ENCODE peak calls at places on chromosome 19, in ten cellular contexts. One of them, this sample, is unnamed.

GRCh38 chr19:42596391-42597071 is 1.8 kb upstream of the CEACAM8 start:
- DNase-seq in non-pigmented ciliary epithelial cell: no peak
- DNase-seq in RWPE1: no peak
- DNase-seq in heart right ventricle: no peak
- DNase-seq in A549: peak
- DNase-seq in fibroblast of lung: peak
- DNase-seq in AG09309: no peak
- DNase-seq in iPS DF 19.7: no peak
- DNase-seq in NCI-H510A treated with DMSO at 0.1 percent for 48 hours: no peak
- DNase-seq in activated T-helper 2 cell treated with anti-CD3 and anti-CD28 coated beads, Interferon-gamma antibody, Interleukin-2, Interleukin-4, amounts not matched to agents 10 μg/mL and 5 μg/mL and 100 μg/mL, durations not matched to agents 14 hours and 24 hours and 36 hours: no peak
- DNase-seq in this sample: no peak

GRCh38 chr19:38737921-38738731 is 6.1 kb downstream of the CAPN12 start:
- DNase-seq in activated T-helper 2 cell treated with anti-CD3 and anti-CD28 coated beads, Interferon-gamma antibody, Interleukin-2, Interleukin-4, amounts not matched to agents 10 μg/mL and 5 μg/mL and 100 μg/mL, durations not matched to agents 14 hours and 24 hours and 36 hours: no peak
- DNase-seq in non-pigmented ciliary epithelial cell: no peak
- DNase-seq in A549: no peak
- DNase-seq in NCI-H510A treated with DMSO at 0.1 percent for 48 hours: no peak
- DNase-seq in heart right ventricle: no peak
- DNase-seq in AG09309: no peak
- DNase-seq in iPS DF 19.7: no peak
- DNase-seq in RWPE1: no peak
- DNase-seq in fibroblast of lung: no peak
- DNase-seq in this sample: no peak

GRCh38 chr19:7871280-7871529 is 3.0 kb downstream of the PRR36 start:
- DNase-seq in RWPE1: peak
- DNase-seq in A549: peak
- DNase-seq in heart right ventricle: no peak
- DNase-seq in AG09309: no peak
- DNase-seq in non-pigmented ciliary epithelial cell: no peak
- DNase-seq in NCI-H510A treated with DMSO at 0.1 percent for 48 hours: no peak
- DNase-seq in fibroblast of lung: no peak
- DNase-seq in activated T-helper 2 cell treated with anti-CD3 and anti-CD28 coated beads, Interferon-gamma antibody, Interleukin-2, Interleukin-4, amounts not matched to agents 10 μg/mL and 5 μg/mL and 100 μg/mL, durations not matched to agents 14 hours and 24 hours and 36 hours: no peak
- DNase-seq in iPS DF 19.7: no peak
- DNase-seq in this sample: no peak

GRCh38 chr19:4575978-4576933 is 16.8 kb upstream of the SEMA6B start:
- DNase-seq in RWPE1: no peak
- DNase-seq in A549: peak
- DNase-seq in non-pigmented ciliary epithelial cell: no peak
- DNase-seq in iPS DF 19.7: no peak
- DNase-seq in heart right ventricle: peak
- DNase-seq in fibroblast of lung: peak
- DNase-seq in AG09309: no peak
- DNase-seq in activated T-helper 2 cell treated with anti-CD3 and anti-CD28 coated beads, Interferon-gamma antibody, Interleukin-2, Interleukin-4, amounts not matched to agents 10 μg/mL and 5 μg/mL and 100 μg/mL, durations not matched to agents 14 hours and 24 hours and 36 hours: peak
- DNase-seq in NCI-H510A treated with DMSO at 0.1 percent for 48 hours: peak
- DNase-seq in this sample: peak

GRCh38 chr19:2478756-2479555 is 3.0 kb downstream of the GADD45B start:
- DNase-seq in fibroblast of lung: peak
- DNase-seq in activated T-helper 2 cell treated with anti-CD3 and anti-CD28 coated beads, Interferon-gamma antibody, Interleukin-2, Interleukin-4, amounts not matched to agents 10 μg/mL and 5 μg/mL and 100 μg/mL, durations not matched to agents 14 hours and 24 hours and 36 hours: peak
- DNase-seq in RWPE1: no peak
- DNase-seq in A549: no peak
- DNase-seq in iPS DF 19.7: no peak
- DNase-seq in AG09309: no peak
- DNase-seq in heart right ventricle: peak
- DNase-seq in non-pigmented ciliary epithelial cell: no peak
- DNase-seq in NCI-H510A treated with DMSO at 0.1 percent for 48 hours: no peak
- DNase-seq in this sample: peak

GRCh38 chr19:51156710-51157109 is 14.6 kb downstream of the SIGLEC7 start:
- DNase-seq in fibroblast of lung: no peak
- DNase-seq in iPS DF 19.7: no peak
- DNase-seq in A549: no peak
- DNase-seq in NCI-H510A treated with DMSO at 0.1 percent for 48 hours: no peak
- DNase-seq in AG09309: no peak
- DNase-seq in RWPE1: no peak
- DNase-seq in heart right ventricle: no peak
- DNase-seq in non-pigmented ciliary epithelial cell: no peak
- DNase-seq in activated T-helper 2 cell treated with anti-CD3 and anti-CD28 coated beads, Interferon-gamma antibody, Interleukin-2, Interleukin-4, amounts not matched to agents 10 μg/mL and 5 μg/mL and 100 μg/mL, durations not matched to agents 14 hours and 24 hours and 36 hours: no peak
- DNase-seq in this sample: no peak

GRCh38 chr19:19613456-19613855 is 5.0 kb downstream of the PBX4 start:
- DNase-seq in NCI-H510A treated with DMSO at 0.1 percent for 48 hours: no peak
- DNase-seq in heart right ventricle: no peak
- DNase-seq in iPS DF 19.7: no peak
- DNase-seq in RWPE1: peak
- DNase-seq in fibroblast of lung: no peak
- DNase-seq in activated T-helper 2 cell treated with anti-CD3 and anti-CD28 coated beads, Interferon-gamma antibody, Interleukin-2, Interleukin-4, amounts not matched to agents 10 μg/mL and 5 μg/mL and 100 μg/mL, durations not matched to agents 14 hours and 24 hours and 36 hours: no peak
- DNase-seq in A549: peak
- DNase-seq in AG09309: no peak
- DNase-seq in non-pigmented ciliary epithelial cell: no peak
- DNase-seq in this sample: no peak

GRCh38 chr19:518292-519231 is 11.3 kb downstream of the TPGS1 start:
- DNase-seq in heart right ventricle: no peak
- DNase-seq in A549: no peak
- DNase-seq in AG09309: no peak
- DNase-seq in iPS DF 19.7: no peak
- DNase-seq in NCI-H510A treated with DMSO at 0.1 percent for 48 hours: no peak
- DNase-seq in non-pigmented ciliary epithelial cell: no peak
- DNase-seq in RWPE1: no peak
- DNase-seq in activated T-helper 2 cell treated with anti-CD3 and anti-CD28 coated beads, Interferon-gamma antibody, Interleukin-2, Interleukin-4, amounts not matched to agents 10 μg/mL and 5 μg/mL and 100 μg/mL, durations not matched to agents 14 hours and 24 hours and 36 hours: no peak
- DNase-seq in fibroblast of lung: peak
- DNase-seq in this sample: no peak

GRCh38 chr19:48170817-48171347 is 402 bp downstream of the ZSWIM9 start:
- DNase-seq in non-pigmented ciliary epithelial cell: no peak
- DNase-seq in AG09309: no peak
- DNase-seq in A549: no peak
- DNase-seq in activated T-helper 2 cell treated with anti-CD3 and anti-CD28 coated beads, Interferon-gamma antibody, Interleukin-2, Interleukin-4, amounts not matched to agents 10 μg/mL and 5 μg/mL and 100 μg/mL, durations not matched to agents 14 hours and 24 hours and 36 hours: no peak
- DNase-seq in RWPE1: no peak
- DNase-seq in heart right ventricle: no peak
- DNase-seq in fibroblast of lung: no peak
- DNase-seq in NCI-H510A treated with DMSO at 0.1 percent for 48 hours: no peak
- DNase-seq in iPS DF 19.7: no peak
- DNase-seq in this sample: no peak

GRCh38 chr19:50427997-50428425 is 4.7 kb upstream of the MYBPC2 start:
- DNase-seq in A549: no peak
- DNase-seq in activated T-helper 2 cell treated with anti-CD3 and anti-CD28 coated beads, Interferon-gamma antibody, Interleukin-2, Interleukin-4, amounts not matched to agents 10 μg/mL and 5 μg/mL and 100 μg/mL, durations not matched to agents 14 hours and 24 hours and 36 hours: no peak
- DNase-seq in fibroblast of lung: peak
- DNase-seq in NCI-H510A treated with DMSO at 0.1 percent for 48 hours: no peak
- DNase-seq in non-pigmented ciliary epithelial cell: peak
- DNase-seq in RWPE1: peak
- DNase-seq in iPS DF 19.7: no peak
- DNase-seq in heart right ventricle: peak
- DNase-seq in AG09309: no peak
- DNase-seq in this sample: no peak

GRCh38 chr19:2610637-2611482 is 91.6 kb downstream of the GNG7 start:
- DNase-seq in fibroblast of lung: peak
- DNase-seq in heart right ventricle: peak
- DNase-seq in RWPE1: peak
- DNase-seq in AG09309: peak
- DNase-seq in non-pigmented ciliary epithelial cell: peak
- DNase-seq in NCI-H510A treated with DMSO at 0.1 percent for 48 hours: peak
- DNase-seq in iPS DF 19.7: no peak
- DNase-seq in activated T-helper 2 cell treated with anti-CD3 and anti-CD28 coated beads, Interferon-gamma antibody, Interleukin-2, Interleukin-4, amounts not matched to agents 10 μg/mL and 5 μg/mL and 100 μg/mL, durations not matched to agents 14 hours and 24 hours and 36 hours: peak
- DNase-seq in A549: peak
- DNase-seq in this sample: peak

GRCh38 chr19:40702337-40703012 is 12.0 kb upstream of the NUMBL start:
- DNase-seq in fibroblast of lung: peak
- DNase-seq in heart right ventricle: peak
- DNase-seq in RWPE1: no peak
- DNase-seq in iPS DF 19.7: no peak
- DNase-seq in activated T-helper 2 cell treated with anti-CD3 and anti-CD28 coated beads, Interferon-gamma antibody, Interleukin-2, Interleukin-4, amounts not matched to agents 10 μg/mL and 5 μg/mL and 100 μg/mL, durations not matched to agents 14 hours and 24 hours and 36 hours: no peak
- DNase-seq in non-pigmented ciliary epithelial cell: no peak
- DNase-seq in NCI-H510A treated with DMSO at 0.1 percent for 48 hours: no peak
- DNase-seq in AG09309: no peak
- DNase-seq in A549: peak
- DNase-seq in this sample: no peak

GRCh38 chr19:40305403-40305802 is 20.3 kb upstream of the AKT2 start:
- DNase-seq in RWPE1: peak
- DNase-seq in fibroblast of lung: peak
- DNase-seq in heart right ventricle: peak
- DNase-seq in A549: peak
- DNase-seq in activated T-helper 2 cell treated with anti-CD3 and anti-CD28 coated beads, Interferon-gamma antibody, Interleukin-2, Interleukin-4, amounts not matched to agents 10 μg/mL and 5 μg/mL and 100 μg/mL, durations not matched to agents 14 hours and 24 hours and 36 hours: peak
- DNase-seq in AG09309: peak
- DNase-seq in NCI-H510A treated with DMSO at 0.1 percent for 48 hours: peak
- DNase-seq in iPS DF 19.7: no peak
- DNase-seq in non-pigmented ciliary epithelial cell: peak
- DNase-seq in this sample: peak

GRCh38 chr19:44576843-44577565 is 36.4 kb upstream of the IGSF23 start:
- DNase-seq in NCI-H510A treated with DMSO at 0.1 percent for 48 hours: peak
- DNase-seq in heart right ventricle: no peak
- DNase-seq in fibroblast of lung: peak
- DNase-seq in RWPE1: peak
- DNase-seq in activated T-helper 2 cell treated with anti-CD3 and anti-CD28 coated beads, Interferon-gamma antibody, Interleukin-2, Interleukin-4, amounts not matched to agents 10 μg/mL and 5 μg/mL and 100 μg/mL, durations not matched to agents 14 hours and 24 hours and 36 hours: no peak
- DNase-seq in AG09309: no peak
- DNase-seq in non-pigmented ciliary epithelial cell: no peak
- DNase-seq in A549: peak
- DNase-seq in iPS DF 19.7: no peak
- DNase-seq in this sample: no peak

GRCh38 chr19:6459356-6460098 is at the start of gene SLC25A23:
- DNase-seq in iPS DF 19.7: no peak
- DNase-seq in RWPE1: peak
- DNase-seq in heart right ventricle: peak
- DNase-seq in A549: peak
- DNase-seq in AG09309: peak
- DNase-seq in non-pigmented ciliary epithelial cell: no peak
- DNase-seq in fibroblast of lung: peak
- DNase-seq in NCI-H510A treated with DMSO at 0.1 percent for 48 hours: peak
- DNase-seq in activated T-helper 2 cell treated with anti-CD3 and anti-CD28 coated beads, Interferon-gamma antibody, Interleukin-2, Interleukin-4, amounts not matched to agents 10 μg/mL and 5 μg/mL and 100 μg/mL, durations not matched to agents 14 hours and 24 hours and 36 hours: peak
- DNase-seq in this sample: no peak

GRCh38 chr19:9891609-9892373 is 44.5 kb downstream of the OLFM2 start:
- DNase-seq in A549: no peak
- DNase-seq in RWPE1: no peak
- DNase-seq in non-pigmented ciliary epithelial cell: no peak
- DNase-seq in activated T-helper 2 cell treated with anti-CD3 and anti-CD28 coated beads, Interferon-gamma antibody, Interleukin-2, Interleukin-4, amounts not matched to agents 10 μg/mL and 5 μg/mL and 100 μg/mL, durations not matched to agents 14 hours and 24 hours and 36 hours: no peak
- DNase-seq in iPS DF 19.7: no peak
- DNase-seq in heart right ventricle: no peak
- DNase-seq in fibroblast of lung: no peak
- DNase-seq in AG09309: no peak
- DNase-seq in NCI-H510A treated with DMSO at 0.1 percent for 48 hours: no peak
- DNase-seq in this sample: no peak

GRCh38 chr19:33405491-33406461 is 32.3 kb downstream of the CEBPG start:
- DNase-seq in AG09309: no peak
- DNase-seq in NCI-H510A treated with DMSO at 0.1 percent for 48 hours: no peak
- DNase-seq in RWPE1: no peak
- DNase-seq in fibroblast of lung: no peak
- DNase-seq in non-pigmented ciliary epithelial cell: no peak
- DNase-seq in activated T-helper 2 cell treated with anti-CD3 and anti-CD28 coated beads, Interferon-gamma antibody, Interleukin-2, Interleukin-4, amounts not matched to agents 10 μg/mL and 5 μg/mL and 100 μg/mL, durations not matched to agents 14 hours and 24 hours and 36 hours: no peak
- DNase-seq in iPS DF 19.7: no peak
- DNase-seq in A549: no peak
- DNase-seq in heart right ventricle: no peak
- DNase-seq in this sample: no peak

GRCh38 chr19:45757696-45758095 is 11.4 kb downstream of the SIX5 start:
- DNase-seq in non-pigmented ciliary epithelial cell: no peak
- DNase-seq in activated T-helper 2 cell treated with anti-CD3 and anti-CD28 coated beads, Interferon-gamma antibody, Interleukin-2, Interleukin-4, amounts not matched to agents 10 μg/mL and 5 μg/mL and 100 μg/mL, durations not matched to agents 14 hours and 24 hours and 36 hours: no peak
- DNase-seq in NCI-H510A treated with DMSO at 0.1 percent for 48 hours: no peak
- DNase-seq in iPS DF 19.7: no peak
- DNase-seq in RWPE1: no peak
- DNase-seq in fibroblast of lung: no peak
- DNase-seq in AG09309: no peak
- DNase-seq in A549: no peak
- DNase-seq in heart right ventricle: no peak
- DNase-seq in this sample: no peak

GRCh38 chr19:3034845-3035541 is 5.9 kb upstream of the TLE2 start:
- DNase-seq in non-pigmented ciliary epithelial cell: no peak
- DNase-seq in AG09309: no peak
- DNase-seq in fibroblast of lung: peak
- DNase-seq in RWPE1: no peak
- DNase-seq in iPS DF 19.7: no peak
- DNase-seq in A549: no peak
- DNase-seq in activated T-helper 2 cell treated with anti-CD3 and anti-CD28 coated beads, Interferon-gamma antibody, Interleukin-2, Interleukin-4, amounts not matched to agents 10 μg/mL and 5 μg/mL and 100 μg/mL, durations not matched to agents 14 hours and 24 hours and 36 hours: peak
- DNase-seq in heart right ventricle: peak
- DNase-seq in NCI-H510A treated with DMSO at 0.1 percent for 48 hours: no peak
- DNase-seq in this sample: no peak

GRCh38 chr19:35403116-35403760 is 32.4 kb downstream of the GPR42 start:
- DNase-seq in NCI-H510A treated with DMSO at 0.1 percent for 48 hours: no peak
- DNase-seq in AG09309: no peak
- DNase-seq in non-pigmented ciliary epithelial cell: no peak
- DNase-seq in A549: no peak
- DNase-seq in fibroblast of lung: peak
- DNase-seq in iPS DF 19.7: no peak
- DNase-seq in activated T-helper 2 cell treated with anti-CD3 and anti-CD28 coated beads, Interferon-gamma antibody, Interleukin-2, Interleukin-4, amounts not matched to agents 10 μg/mL and 5 μg/mL and 100 μg/mL, durations not matched to agents 14 hours and 24 hours and 36 hours: peak
- DNase-seq in heart right ventricle: no peak
- DNase-seq in RWPE1: no peak
- DNase-seq in this sample: no peak

GRCh38 chr19:7738023-7738422 is 6.1 kb upstream of the CLEC4G start:
- DNase-seq in activated T-helper 2 cell treated with anti-CD3 and anti-CD28 coated beads, Interferon-gamma antibody, Interleukin-2, Interleukin-4, amounts not matched to agents 10 μg/mL and 5 μg/mL and 100 μg/mL, durations not matched to agents 14 hours and 24 hours and 36 hours: no peak
- DNase-seq in RWPE1: no peak
- DNase-seq in iPS DF 19.7: no peak
- DNase-seq in heart right ventricle: no peak
- DNase-seq in NCI-H510A treated with DMSO at 0.1 percent for 48 hours: no peak
- DNase-seq in AG09309: no peak
- DNase-seq in non-pigmented ciliary epithelial cell: no peak
- DNase-seq in fibroblast of lung: no peak
- DNase-seq in A549: no peak
- DNase-seq in this sample: no peak

GRCh38 chr19:48424694-48425219 is 21.0 kb upstream of the GRWD1 start:
- DNase-seq in AG09309: no peak
- DNase-seq in A549: peak
- DNase-seq in RWPE1: peak
- DNase-seq in non-pigmented ciliary epithelial cell: no peak
- DNase-seq in activated T-helper 2 cell treated with anti-CD3 and anti-CD28 coated beads, Interferon-gamma antibody, Interleukin-2, Interleukin-4, amounts not matched to agents 10 μg/mL and 5 μg/mL and 100 μg/mL, durations not matched to agents 14 hours and 24 hours and 36 hours: no peak
- DNase-seq in iPS DF 19.7: no peak
- DNase-seq in heart right ventricle: no peak
- DNase-seq in NCI-H510A treated with DMSO at 0.1 percent for 48 hours: no peak
- DNase-seq in fibroblast of lung: peak
- DNase-seq in this sample: no peak

GRCh38 chr19:5002143-5002542 is 33.2 kb downstream of the KDM4B start:
- DNase-seq in RWPE1: no peak
- DNase-seq in heart right ventricle: no peak
- DNase-seq in iPS DF 19.7: no peak
- DNase-seq in AG09309: peak
- DNase-seq in A549: no peak
- DNase-seq in non-pigmented ciliary epithelial cell: no peak
- DNase-seq in fibroblast of lung: no peak
- DNase-seq in activated T-helper 2 cell treated with anti-CD3 and anti-CD28 coated beads, Interferon-gamma antibody, Interleukin-2, Interleukin-4, amounts not matched to agents 10 μg/mL and 5 μg/mL and 100 μg/mL, durations not matched to agents 14 hours and 24 hours and 36 hours: no peak
- DNase-seq in NCI-H510A treated with DMSO at 0.1 percent for 48 hours: no peak
- DNase-seq in this sample: no peak

GRCh38 chr19:18202759-18203407 is 959 bp downstream of the RAB3A start:
- DNase-seq in heart right ventricle: peak
- DNase-seq in activated T-helper 2 cell treated with anti-CD3 and anti-CD28 coated beads, Interferon-gamma antibody, Interleukin-2, Interleukin-4, amounts not matched to agents 10 μg/mL and 5 μg/mL and 100 μg/mL, durations not matched to agents 14 hours and 24 hours and 36 hours: no peak
- DNase-seq in AG09309: no peak
- DNase-seq in NCI-H510A treated with DMSO at 0.1 percent for 48 hours: no peak
- DNase-seq in RWPE1: no peak
- DNase-seq in non-pigmented ciliary epithelial cell: no peak
- DNase-seq in iPS DF 19.7: no peak
- DNase-seq in fibroblast of lung: no peak
- DNase-seq in A549: no peak
- DNase-seq in this sample: no peak

GRCh38 chr19:15702590-15702930 is 25.3 kb upstream of the OR10H2 start:
- DNase-seq in non-pigmented ciliary epithelial cell: no peak
- DNase-seq in A549: no peak
- DNase-seq in NCI-H510A treated with DMSO at 0.1 percent for 48 hours: no peak
- DNase-seq in heart right ventricle: peak
- DNase-seq in fibroblast of lung: peak
- DNase-seq in RWPE1: no peak
- DNase-seq in activated T-helper 2 cell treated with anti-CD3 and anti-CD28 coated beads, Interferon-gamma antibody, Interleukin-2, Interleukin-4, amounts not matched to agents 10 μg/mL and 5 μg/mL and 100 μg/mL, durations not matched to agents 14 hours and 24 hours and 36 hours: no peak
- DNase-seq in AG09309: no peak
- DNase-seq in iPS DF 19.7: no peak
- DNase-seq in this sample: no peak

GRCh38 chr19:5450482-5450881 is 4.7 kb upstream of the ZNRF4 start:
- DNase-seq in iPS DF 19.7: no peak
- DNase-seq in A549: no peak
- DNase-seq in heart right ventricle: no peak
- DNase-seq in AG09309: no peak
- DNase-seq in non-pigmented ciliary epithelial cell: no peak
- DNase-seq in activated T-helper 2 cell treated with anti-CD3 and anti-CD28 coated beads, Interferon-gamma antibody, Interleukin-2, Interleukin-4, amounts not matched to agents 10 μg/mL and 5 μg/mL and 100 μg/mL, durations not matched to agents 14 hours and 24 hours and 36 hours: no peak
- DNase-seq in RWPE1: no peak
- DNase-seq in NCI-H510A treated with DMSO at 0.1 percent for 48 hours: no peak
- DNase-seq in fibroblast of lung: no peak
- DNase-seq in this sample: no peak

GRCh38 chr19:37987356-37988332 is 80.6 kb downstream of the SIPA1L3 start:
- DNase-seq in A549: no peak
- DNase-seq in non-pigmented ciliary epithelial cell: no peak
- DNase-seq in activated T-helper 2 cell treated with anti-CD3 and anti-CD28 coated beads, Interferon-gamma antibody, Interleukin-2, Interleukin-4, amounts not matched to agents 10 μg/mL and 5 μg/mL and 100 μg/mL, durations not matched to agents 14 hours and 24 hours and 36 hours: no peak
- DNase-seq in NCI-H510A treated with DMSO at 0.1 percent for 48 hours: no peak
- DNase-seq in RWPE1: no peak
- DNase-seq in fibroblast of lung: no peak
- DNase-seq in heart right ventricle: no peak
- DNase-seq in AG09309: no peak
- DNase-seq in iPS DF 19.7: no peak
- DNase-seq in this sample: no peak

GRCh38 chr19:4100647-4101495 is 23.1 kb downstream of the MAP2K2 start:
- DNase-seq in fibroblast of lung: no peak
- DNase-seq in A549: no peak
- DNase-seq in heart right ventricle: no peak
- DNase-seq in non-pigmented ciliary epithelial cell: no peak
- DNase-seq in RWPE1: no peak
- DNase-seq in iPS DF 19.7: no peak
- DNase-seq in AG09309: no peak
- DNase-seq in NCI-H510A treated with DMSO at 0.1 percent for 48 hours: no peak
- DNase-seq in activated T-helper 2 cell treated with anti-CD3 and anti-CD28 coated beads, Interferon-gamma antibody, Interleukin-2, Interleukin-4, amounts not matched to agents 10 μg/mL and 5 μg/mL and 100 μg/mL, durations not matched to agents 14 hours and 24 hours and 36 hours: no peak
- DNase-seq in this sample: no peak